ENCODE peak calls at places on chromosomes 11 and 22, in five cellular contexts. P, I, W, V and B are unnamed samples.

GRCh38 chr11:94740975-94741707 is 27.0 kb upstream of the AMOTL1 start:
- DNase-seq in P (peak), I (no peak), W (peak), V (peak), B (peak)

GRCh38 chr22:45317551-45318167 is 7.9 kb downstream of the FAM118A start:
- DNase-seq in P (peak), I (peak), W (no peak), V (peak), B (peak)

GRCh38 chr11:99773646-99774045 is 752.9 kb downstream of the CNTN5 start:
- DNase-seq in P (peak), I (no peak), W (no peak), V (no peak), B (peak)

GRCh38 chr22:30880847-30881246 is 87.7 kb downstream of the MORC2 start:
- DNase-seq in P (no peak), I (no peak), W (peak), V (no peak), B (no peak)

GRCh38 chr22:48106215-48106614 is 1343.8 kb downstream of the TBC1D22A start:
- DNase-seq in P (no peak), I (no peak), W (no peak), V (no peak), B (no peak)

GRCh38 chr11:93221539-93221938 is 23.7 kb upstream of the SLC36A4 start:
- DNase-seq in P (no peak), I (peak), W (no peak), V (no peak), B (no peak)

GRCh38 chr11:26583550-26583949 is 11.5 kb upstream of the MUC15 start:
- DNase-seq in P (no peak), I (no peak), W (no peak), V (peak), B (peak)

GRCh38 chr11:13663631-13664071 is 4.8 kb upstream of the FAR1 start:
- DNase-seq in P (peak), I (peak), W (no peak), V (no peak), B (peak)

GRCh38 chr11:31806186-31806943 is 4.8 kb downstream of the PAX6 start:
- DNase-seq in P (peak), I (peak), W (no peak), V (no peak), B (no peak)

GRCh38 chr11:125211191-125211953 is 46.8 kb downstream of the PKNOX2 start:
- DNase-seq in P (no peak), I (no peak), W (no peak), V (peak), B (peak)

GRCh38 chr11:80349986-80350385 is 909.2 kb upstream of the TENM4 start:
- DNase-seq in P (no peak), I (peak), W (no peak), V (no peak), B (no peak)

GRCh38 chr22:37623075-37624016 is 14.7 kb downstream of the GGA1 start:
- DNase-seq in P (no peak), I (peak), W (peak), V (no peak), B (peak)

GRCh38 chr11:130847517-130847916 is 68.8 kb downstream of the SNX19 start:
- DNase-seq in P (peak), I (no peak), W (no peak), V (no peak), B (peak)

GRCh38 chr11:7467652-7468051 is 17.7 kb upstream of the OLFML1 start:
- DNase-seq in P (no peak), I (no peak), W (no peak), V (no peak), B (no peak)

GRCh38 chr11:3380706-3381570 is 2.0 kb upstream of the ZNF195 start:
- DNase-seq in P (no peak), I (peak), W (no peak), V (no peak), B (no peak)

GRCh38 chr11:3605721-3606324 is 36.0 kb downstream of the ART5 start:
- DNase-seq in P (no peak), I (no peak), W (no peak), V (peak), B (no peak)

GRCh38 chr22:35611891-35612576 is 5.1 kb downstream of the MB start:
- DNase-seq in P (no peak), I (peak), W (no peak), V (peak), B (no peak)

GRCh38 chr11:62433553-62434301 is 14.9 kb downstream of the SCGB1A1 start:
- DNase-seq in P (no peak), I (no peak), W (no peak), V (peak), B (no peak)

GRCh38 chr11:111091341-111091740 is 154.2 kb upstream of the POU2AF2 start:
- DNase-seq in P (no peak), I (no peak), W (no peak), V (no peak), B (peak)

GRCh38 chr11:8207080-8208000 is 38.5 kb upstream of the RIC3 start:
- DNase-seq in P (peak), I (no peak), W (no peak), V (no peak), B (peak)

GRCh38 chr11:36848675-36849074 is 250.6 kb upstream of the RAG2 start:
- DNase-seq in P (no peak), I (no peak), W (no peak), V (no peak), B (no peak)

GRCh38 chr11:128279861-128280260 is 307.5 kb downstream of the ETS1 start:
- DNase-seq in P (peak), I (no peak), W (no peak), V (no peak), B (peak)

GRCh38 chr11:87223816-87224215 is 186.1 kb downstream of the TMEM135 start:
- DNase-seq in P (peak), I (no peak), W (no peak), V (no peak), B (no peak)

GRCh38 chr11:36376315-36376887 is 80.3 kb downstream of the PRR5L start:
- DNase-seq in P (peak), I (peak), W (no peak), V (no peak), B (peak)

GRCh38 chr22:50269573-50270301 is 443 bp downstream of the MAPK11 start:
- DNase-seq in P (peak), I (no peak), W (no peak), V (peak), B (peak)

GRCh38 chr22:36385491-36386350 is 2.0 kb downstream of the MYH9 start:
- DNase-seq in P (peak), I (peak), W (peak), V (peak), B (no peak)

GRCh38 chr22:29313126-29314071 is 2.1 kb downstream of the RASL10A start:
- DNase-seq in P (no peak), I (peak), W (no peak), V (no peak), B (peak)

GRCh38 chr11:128802358-128802981 is 64.6 kb downstream of the KCNJ1 start:
- DNase-seq in P (no peak), I (no peak), W (no peak), V (no peak), B (peak)

GRCh38 chr11:16536513-16536912 is 180.2 kb upstream of the SOX6 start:
- DNase-seq in P (no peak), I (no peak), W (no peak), V (no peak), B (no peak)

GRCh38 chr11:23988381-23989006 is 508.4 kb upstream of the LUZP2 start:
- DNase-seq in P (peak), I (no peak), W (no peak), V (no peak), B (peak)

GRCh38 chr11:63938481-63939350 is at the start of gene NAA40:
- DNase-seq in P (peak), I (peak), W (peak), V (peak), B (peak)

GRCh38 chr11:63941901-63942300 is 3.1 kb downstream of the NAA40 start:
- DNase-seq in P (no peak), I (no peak), W (no peak), V (no peak), B (no peak)

GRCh38 chr11:63939351-63939920 is 634 bp downstream of the NAA40 start:
- DNase-seq in P (no peak), I (peak), W (peak), V (no peak), B (peak)

GRCh38 chr11:63940786-63941185 is 2.0 kb downstream of the NAA40 start:
- DNase-seq in P (no peak), I (no peak), W (no peak), V (no peak), B (no peak)

DNA sequence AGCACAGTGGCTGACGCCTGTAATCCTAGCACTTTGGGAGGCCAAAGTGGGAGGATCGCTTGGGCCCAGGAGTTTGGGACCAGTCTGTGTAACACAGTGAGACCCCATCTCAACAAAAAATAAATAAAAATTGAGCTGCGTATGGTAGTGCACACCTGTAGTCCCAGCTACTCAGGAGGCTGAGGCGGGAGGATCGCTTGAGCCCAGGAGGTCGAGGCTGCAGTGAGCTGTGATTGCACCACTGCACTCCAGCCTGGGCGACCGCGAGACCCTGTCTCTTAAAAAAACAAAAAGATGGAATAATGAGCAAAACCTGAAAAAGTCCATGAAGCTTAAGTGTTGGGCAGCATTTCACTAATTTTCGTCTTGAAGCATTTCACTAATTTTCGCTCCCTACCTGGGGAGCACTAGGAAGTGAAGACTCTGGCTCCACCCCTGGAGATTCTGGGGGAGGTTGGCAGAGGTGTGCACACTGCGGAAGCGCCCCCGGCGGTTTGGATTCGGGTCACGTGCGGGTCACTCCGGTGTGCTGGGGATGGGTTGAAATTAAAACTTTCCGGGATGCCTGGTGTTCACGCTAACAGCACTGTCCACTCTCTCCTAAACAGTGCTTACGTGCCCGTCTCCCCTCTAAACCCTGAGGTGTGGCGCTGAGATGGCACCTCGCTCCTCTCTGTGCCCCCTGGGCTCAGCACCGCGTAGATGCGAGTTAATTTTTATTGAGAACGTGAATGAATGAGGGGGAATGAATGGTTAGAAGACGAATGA is 905 bp upstream of the NAA40 start:
- DNase-seq in P (no peak), I (peak), W (no peak), V (no peak), B (no peak)
- TF ChIP-seq CTCF in P (no peak), I (no peak), W (no peak), V (no peak), B (no peak)

GRCh38 chr11:2270322-2271076 is at the start of gene ASCL2:
- DNase-seq in P (no peak), I (peak), W (no peak), V (no peak), B (no peak)

GRCh38 chr11:2267871-2268825 is 2.2 kb downstream of the ASCL2 start:
- DNase-seq in P (no peak), I (no peak), W (peak), V (peak), B (no peak)

GRCh38 chr11:2267306-2267861 is 3.0 kb downstream of the ASCL2 start:
- DNase-seq in P (no peak), I (peak), W (no peak), V (peak), B (no peak)

GRCh38 chr11:2269601-2270321 is 627 bp downstream of the ASCL2 start:
- DNase-seq in P (peak), I (peak), W (peak), V (peak), B (peak)

DNA sequence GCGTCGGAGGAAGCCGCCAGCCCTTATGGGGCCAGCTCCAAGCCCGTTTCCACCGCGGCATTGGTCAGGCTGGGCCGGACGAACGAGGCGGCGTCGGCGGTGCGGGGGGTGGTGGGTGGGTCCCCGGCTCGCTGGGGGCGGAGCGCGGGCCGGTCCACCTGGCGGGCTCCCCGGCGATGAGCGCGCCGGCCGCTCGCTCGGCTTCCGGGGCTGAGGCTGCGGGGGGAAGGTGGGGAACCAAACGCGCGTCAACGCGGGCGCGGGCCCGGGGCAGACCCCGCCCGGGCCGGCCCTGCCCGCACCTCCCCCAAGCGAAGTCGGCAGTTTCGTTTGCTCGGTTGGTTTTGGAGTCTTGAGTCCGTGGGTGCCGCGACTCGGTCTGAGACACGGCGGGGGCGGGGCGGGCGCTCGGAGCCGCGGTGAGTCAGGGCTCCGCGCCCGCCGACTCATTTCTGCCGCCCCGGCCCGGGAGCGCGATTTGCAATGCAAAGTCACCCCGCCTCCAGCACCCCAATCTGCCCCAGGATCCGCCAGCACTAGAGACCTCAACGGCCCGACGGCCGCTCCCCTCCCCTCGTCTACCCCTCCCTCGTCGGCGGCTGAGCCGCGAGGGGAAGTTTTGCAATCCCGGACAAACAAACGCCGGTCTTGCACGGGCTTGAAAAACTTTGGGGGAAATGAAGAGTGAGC is 1.3 kb downstream of the ASCL2 start:
- DNase-seq in P (peak), I (peak), W (peak), V (peak), B (peak)
- H3K4me3 ChIP-seq in P (no peak), I (peak), W (peak), V (peak), B (peak)

GRCh38 chr11:67352546-67353316 is 615 bp downstream of the POLD4 start:
- DNase-seq in P (no peak), I (peak), W (peak), V (peak), B (no peak)

GRCh38 chr11:67355023-67355793 is 1.9 kb upstream of the POLD4 start:
- DNase-seq in P (no peak), I (no peak), W (peak), V (no peak), B (no peak)

GRCh38 chr11:67353317-67354313 is at the start of gene POLD4:
- DNase-seq in P (peak), I (peak), W (peak), V (peak), B (peak)

GRCh38 chr11:67355794-67356550 is 2.6 kb upstream of the POLD4 start:
- DNase-seq in P (no peak), I (peak), W (no peak), V (no peak), B (no peak)

DNA sequence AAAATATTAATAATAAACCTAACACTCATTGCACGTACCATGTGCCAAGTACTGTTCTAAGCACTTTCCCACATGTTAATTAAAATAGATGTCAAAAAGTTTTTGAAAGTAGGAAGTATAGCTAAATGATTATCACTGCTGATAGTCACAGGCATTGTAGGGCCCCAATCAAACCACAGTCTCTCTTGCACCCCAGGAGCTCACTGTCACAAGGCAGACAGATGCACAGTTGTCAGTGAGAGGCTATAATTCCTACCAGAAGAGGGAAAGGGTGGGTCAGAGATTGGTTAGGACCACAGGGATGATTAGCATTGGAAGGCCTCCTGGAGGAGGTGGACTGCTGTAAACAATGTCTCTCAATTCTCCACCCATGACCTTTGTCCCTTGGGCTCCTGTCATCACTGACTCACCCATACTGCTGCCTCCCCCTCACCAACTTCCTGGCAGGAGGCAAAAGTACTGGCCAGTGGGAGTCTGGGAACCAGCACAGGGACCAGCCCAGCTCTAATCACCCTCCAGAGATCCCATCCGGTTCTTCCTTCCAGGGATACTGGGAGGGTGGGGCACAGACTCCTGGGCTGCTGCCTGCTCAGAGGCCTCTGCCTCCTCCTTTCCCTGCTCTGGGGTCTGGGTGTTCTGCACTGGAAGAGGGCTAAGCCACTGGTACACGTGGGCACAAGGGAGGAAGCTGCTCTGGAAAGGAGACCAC is 1.1 kb upstream of the POLD4 start:
- DNase-seq in P (peak), I (peak), W (peak), V (no peak), B (peak)
- TF ChIP-seq CTCF in P (no peak), I (no peak), W (no peak), V (no peak), B (peak)

GRCh38 chr11:109196016-109196415 is 226.0 kb upstream of the C11orf87 start:
- DNase-seq in P (peak), I (no peak), W (no peak), V (no peak), B (peak)
- H3K4me3 ChIP-seq in P (no peak), I (no peak), W (no peak), V (no peak), B (no peak)

DNA sequence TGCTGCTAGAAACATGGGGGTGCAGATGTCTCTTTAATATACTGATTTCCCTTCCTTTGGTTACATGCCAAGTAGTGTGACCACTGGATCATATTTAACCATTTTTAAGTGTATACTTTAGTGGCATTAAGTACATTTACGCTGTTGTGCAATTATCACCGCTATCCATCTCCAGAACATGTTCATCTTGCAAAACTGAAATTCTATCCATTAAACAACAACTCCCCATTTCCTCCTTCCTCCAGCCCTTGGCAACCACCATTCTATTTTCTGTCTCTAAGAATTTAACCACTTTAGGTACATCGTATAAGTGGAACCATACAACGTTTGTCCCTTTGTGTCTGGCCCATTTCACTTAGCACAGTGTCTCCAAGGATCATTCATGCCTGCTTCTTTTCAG is 44.4 kb upstream of the ZBED5 start:
- DNase-seq in P (no peak), I (no peak), W (no peak), V (peak), B (no peak)
- TF ChIP-seq CTCF in P (no peak), I (no peak), W (no peak), V (no peak), B (no peak)

GRCh38 chr11:107924306-107924705 is 3.9 kb upstream of the RAB39A start:
- DNase-seq in P (no peak), I (no peak), W (no peak), V (no peak), B (no peak)

GRCh38 chr11:107928046-107928766 is at the start of gene RAB39A:
- DNase-seq in P (peak), I (peak), W (peak), V (peak), B (peak)

GRCh38 chr11:107928767-107929507 is 689 bp downstream of the RAB39A start:
- DNase-seq in P (no peak), I (peak), W (no peak), V (no peak), B (no peak)

GRCh38 chr11:107929611-107930200 is 1.5 kb downstream of the RAB39A start:
- DNase-seq in P (peak), I (no peak), W (no peak), V (no peak), B (no peak)

DNA sequence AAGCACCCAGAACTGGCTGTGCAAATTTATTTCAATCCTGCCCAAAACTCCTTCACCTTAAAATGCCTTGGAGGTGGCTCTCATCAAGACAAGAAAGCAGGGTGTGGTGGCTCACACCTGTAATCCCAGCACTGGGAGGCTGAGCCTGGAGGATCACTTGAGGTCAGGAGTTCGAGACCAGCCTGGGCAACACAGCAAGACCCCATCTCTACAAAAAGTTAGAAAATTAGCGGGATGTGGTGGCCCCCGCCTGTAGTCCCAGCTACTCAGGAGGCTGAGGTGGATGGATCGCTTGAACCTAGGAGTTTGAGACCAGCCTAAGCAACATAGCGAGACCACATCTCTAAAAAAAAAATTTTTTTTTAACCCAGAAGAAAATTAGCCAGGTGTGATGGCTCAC is 689 bp upstream of the RAB39A start:
- DNase-seq in P (no peak), I (no peak), W (no peak), V (no peak), B (no peak)
- H3K4me3 ChIP-seq in P (peak), I (peak), W (no peak), V (no peak), B (peak)